ENCODE peak calls at places on chromosomes 11 and 22, in eight cellular contexts. X is neural progenitor cell, V is testis, N is hepatocyte, S is H9, J is PC-3, B is adrenal gland, K is heart left ventricle. M is an unnamed sample.

GRCh38 chr11:36123353-36124220 is 165.6 kb downstream of the COMMD9 start:
- DNase-seq in B (no peak), V (no peak), J (no peak), N (peak; percentile 20), S (no peak), K (no peak), X (no peak), M (no peak)

GRCh38 chr11:62805991-62806441 is 776 bp upstream of the NXF1 start:
- DNase-seq in N (no peak), X (peak; percentile 60), V (no peak), S (no peak), K (no peak), J (no peak), B (peak; percentile 23), M (no peak)

GRCh38 chr11:2314525-2315394 is 12.9 kb downstream of the TSPAN32 start:
- DNase-seq in V (peak; percentile 95), X (no peak), B (peak; percentile 78), J (no peak), N (peak; percentile 87), S (no peak), K (peak; percentile 92), M (peak; percentile 85)

GRCh38 chr11:112398798-112399197 is 138.1 kb upstream of the PLET1 start:
- DNase-seq in X (no peak), B (no peak), J (no peak), V (no peak), S (no peak), N (no peak), K (no peak), M (no peak)

GRCh38 chr11:64741393-64742086 is 2.4 kb downstream of the RASGRP2 start:
- DNase-seq in K (no peak), X (peak; percentile 30), B (no peak), S (peak; percentile 66), N (no peak), J (no peak), V (no peak), M (no peak)

GRCh38 chr11:19962795-19963163 is 197.5 kb downstream of the DBX1 start:
- DNase-seq in S (no peak), X (no peak), K (no peak), J (no peak), N (no peak), B (no peak), V (no peak), M (no peak)

GRCh38 chr22:46081036-46081830 is 69.1 kb upstream of the PPARA start:
- DNase-seq in S (no peak), B (peak; percentile 22), N (no peak), X (no peak), K (no peak), V (peak; percentile 30), J (no peak), M (no peak)

GRCh38 chr22:32986773-32987050 is 71.5 kb downstream of the SYN3 start:
- DNase-seq in V (no peak), J (no peak), B (no peak), X (no peak), K (no peak), S (no peak), N (no peak), M (no peak)

GRCh38 chr11:92550411-92550810 is 325.8 kb downstream of the FAT3 start:
- DNase-seq in V (no peak), J (no peak), K (peak; percentile 20), N (no peak), X (peak; percentile 65), B (no peak), S (peak; percentile 80), M (peak; percentile 53)

DNA sequence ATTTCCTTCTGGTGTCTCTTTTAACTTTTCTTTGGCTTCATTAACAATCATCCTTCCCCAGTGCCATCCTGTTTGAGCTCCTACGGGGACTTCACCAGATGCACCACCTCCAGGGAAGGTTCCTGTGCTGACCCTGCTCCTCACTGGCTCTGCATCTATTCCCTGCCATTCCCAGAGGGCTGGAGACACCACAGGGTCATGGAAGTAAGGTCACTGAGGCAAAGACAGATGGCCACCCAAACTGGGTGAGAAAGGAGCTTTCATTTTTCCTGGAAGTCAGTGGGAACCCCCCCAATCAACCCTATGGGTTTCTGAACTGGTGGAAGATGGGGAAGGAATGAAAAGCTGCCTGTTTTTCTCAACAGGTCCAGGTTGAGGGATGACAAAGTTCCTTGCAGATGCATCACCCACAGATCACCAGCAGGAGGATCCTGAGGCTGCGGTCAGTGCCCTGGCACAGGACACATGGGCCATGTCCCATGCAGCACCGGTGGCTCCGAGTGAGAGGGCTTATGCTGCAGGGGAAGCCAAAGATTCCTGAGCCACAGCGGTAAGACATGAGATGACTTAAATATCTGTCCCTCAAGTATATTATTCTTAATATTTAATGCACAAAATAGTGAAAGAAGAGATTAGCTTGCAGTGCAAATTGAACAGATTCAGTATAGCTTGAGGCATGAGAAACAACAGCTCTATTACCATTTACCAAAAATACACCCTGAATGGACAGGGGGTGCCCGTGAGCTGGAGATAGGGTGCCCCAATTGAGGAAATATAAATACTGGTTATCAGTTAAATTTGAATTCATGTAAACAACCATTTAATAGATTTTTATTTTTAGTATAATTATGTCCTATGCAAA is 73.0 kb upstream of the VPREB1 start:
- DNase-seq in V (peak; percentile 40), B (peak; percentile 13), J (peak; percentile 44), K (no peak), X (peak; percentile 55), N (peak; percentile 30), S (peak; percentile 54), M (no peak)
- TF ChIP-seq CTCF in V (peak; percentile 36), B (no peak), J (peak; percentile 53), K (peak; percentile 17), X (peak; percentile 50), N (no peak), S (peak; percentile 61), M (no peak)

GRCh38 chr11:13336246-13336873 is 58.8 kb downstream of the BMAL1 start:
- DNase-seq in B (no peak), N (no peak), V (peak; percentile 34), K (no peak), J (no peak), X (no peak), S (no peak), M (no peak)
- H3K4me1 ChIP-seq in B (peaks cover 28% of the 10 kb centered on the region), N (peaks cover 13% of the 10 kb centered on the region), V (peaks cover 6% of the 10 kb centered on the region), K (peaks cover 22% of the 10 kb centered on the region), J (peaks cover 78% of the 10 kb centered on the region), X (no peaks in the 10 kb centered on the region), S (no peaks in the 10 kb centered on the region), M (peaks cover 16% of the 10 kb centered on the region)

GRCh38 chr11:69102161-69102695 is 53.5 kb downstream of the TPCN2 start:
- DNase-seq in S (no peak), K (no peak), J (no peak), B (no peak), V (no peak), N (no peak), X (no peak), M (peak; percentile 48)

GRCh38 chr11:69102732-69103615 is 52.8 kb upstream of the SMIM38 start:
- DNase-seq in X (peak; percentile 64), B (no peak), N (no peak), S (no peak), V (no peak), J (peak; percentile 34), K (no peak), M (no peak)

GRCh38 chr11:69100454-69101099 is 51.8 kb downstream of the TPCN2 start:
- DNase-seq in S (no peak), K (no peak), J (no peak), N (no peak), V (no peak), X (no peak), B (no peak), M (no peak)

GRCh38 chr11:69101792-69102152 is 53.0 kb downstream of the TPCN2 start:
- DNase-seq in X (no peak), B (no peak), K (no peak), S (no peak), N (no peak), V (no peak), J (no peak), M (peak; percentile 72)

GRCh38 chr11:69101100-69101791 is 52.5 kb downstream of the TPCN2 start:
- DNase-seq in S (peak; percentile 88), V (peak; percentile 65), J (peak; percentile 95), X (peak; percentile 82), B (peak; percentile 76), K (peak; percentile 66), N (peak; percentile 88), M (peak; percentile 81)
- TF ChIP-seq CTCF in S (peak; percentile 99), V (peak; percentile 94), J (peak; percentile 98), X (peak; percentile 97), B (peak; percentile 91), K (peak; percentile 100), N (peak; percentile 95), M (peak; percentile 99)

GRCh38 chr11:77107950-77108349 is 5.3 kb downstream of the OMP start:
- DNase-seq in J (peak; percentile 94), N (peak; percentile 69), K (no peak), X (no peak), V (peak; percentile 89), B (peak; percentile 97), S (no peak), M (no peak)
- H3K4me1 ChIP-seq in J (peaks cover 59% of the 10 kb centered on the region), N (peaks cover 16% of the 10 kb centered on the region), K (peaks cover 8% of the 10 kb centered on the region), X (no peaks in the 10 kb centered on the region), V (peaks cover 47% of the 10 kb centered on the region), B (peaks cover 54% of the 10 kb centered on the region), S (no peaks in the 10 kb centered on the region), M (peaks cover 24% of the 10 kb centered on the region)